ENCODE peak calls at places on chromosomes 4 and X, in seven cellular contexts. B is CD4-positive, alpha-beta T cell; V is amniotic stem cell; Z is Karpas-422; C is naive thymus-derived CD8-positive, alpha-beta T cell; K is glutamatergic neuron; T is NCI-H1105. Y is an unnamed sample.

GRCh38 chrX:17086317-17086716 is 139.9 kb downstream of the REPS2 start:
- DNase-seq in C (no peak), T (no peak), Z (no peak), K (no peak), V (no peak), B (no peak), Y (no peak)

GRCh38 chr4:40511017-40511614 is 118.5 kb downstream of the RBM47 start:
- DNase-seq in T (no peak), Z (no peak), K (no peak), V (no peak), C (no peak), B (no peak), Y (no peak)

GRCh38 chr4:112889619-112890294 is 159.7 kb upstream of the ANK2 start:
- DNase-seq in B (no peak), K (no peak), C (no peak), T (no peak), V (no peak), Z (no peak), Y (no peak)

GRCh38 chrX:44299177-44299576 is 44.3 kb downstream of the EFHC2 start:
- DNase-seq in V (no peak), B (no peak), K (no peak), C (no peak), Z (no peak), T (no peak), Y (no peak)

GRCh38 chr4:81652069-81652478 is 180.4 kb upstream of the RASGEF1B start:
- DNase-seq in V (no peak), C (no peak), Z (no peak), K (no peak), B (no peak), T (no peak), Y (no peak)

GRCh38 chr4:138047290-138047689 is 194.9 kb downstream of the SLC7A11 start:
- DNase-seq in K (no peak), T (no peak), B (no peak), V (no peak), C (no peak), Z (no peak), Y (no peak)

GRCh38 chrX:17375361-17375630 is 296 bp downstream of the NHS start:
- DNase-seq in Z (no peak), T (no peak), B (no peak), V (no peak), K (no peak), C (no peak), Y (no peak)

GRCh38 chr4:82031386-82031785 is 342.4 kb downstream of the HNRNPD start:
- DNase-seq in Z (no peak), T (no peak), C (no peak), K (peak; percentile 25), B (no peak), V (no peak), Y (no peak)

GRCh38 chr4:22515145-22515887 is 550 bp downstream of the ADGRA3 start:
- DNase-seq in K (peak; percentile 74), T (peak; percentile 33), Z (no peak), C (peak; percentile 61), V (peak; percentile 58), B (peak; percentile 9), Y (no peak)

GRCh38 chr4:152424980-152425379 is 110.9 kb downstream of the FBXW7 start:
- DNase-seq in C (no peak), K (no peak), V (no peak), B (no peak), T (no peak), Z (no peak), Y (no peak)

GRCh38 chr4:85556293-85556692 is 81.3 kb downstream of the ARHGAP24 start:
- DNase-seq in V (no peak), C (no peak), B (no peak), Z (peak; percentile 49), K (no peak), T (no peak), Y (no peak)

GRCh38 chr4:138055890-138056289 is 186.3 kb downstream of the SLC7A11 start:
- DNase-seq in T (no peak), Z (no peak), V (no peak), B (no peak), K (no peak), C (no peak), Y (no peak)

GRCh38 chr4:99655315-99656081 is 2.1 kb downstream of the C4orf54 start:
- DNase-seq in B (no peak), K (no peak), V (peak; percentile 57), Z (no peak), T (no peak), C (no peak), Y (no peak)

GRCh38 chrX:54794795-54795194 is 3.3 kb downstream of the ITIH6 start:
- DNase-seq in K (no peak), Z (no peak), T (no peak), B (no peak), V (no peak), C (no peak), Y (no peak)

Y was measured in T-helper 9 cell.